ENCODE peak calls at places on chromosomes 12 and 14, in seven cellular contexts. F is stimulated activated CD8-positive, alpha-beta memory T cell treated with anti-CD3 and anti-CD28 coated beads, Interleukin-12 subunit alpha, Interleukin-12 subunit beta, amount 100 ng/mL, for 4 hours; Y is mesothelial cell of epicardium; Z is CD8-positive, alpha-beta memory T cell; M is GM19239; J is activated naive CD4-positive, alpha-beta T cell; N is fibroblast of pulmonary artery. E is an unnamed sample.

GRCh38 chr14:95741051-95741490 is 27.1 kb upstream of the TCL1A start:
- DNase-seq in F (no peak), Z (no peak), Y (peak), M (no peak), N (no peak), J (no peak), E (no peak)

GRCh38 chr14:38252066-38252710 is 3.7 kb downstream of the CLEC14A start:
- DNase-seq in Z (no peak), M (no peak), Y (no peak), J (no peak), N (no peak), F (no peak), E (no peak)

GRCh38 chr12:57124259-57124877 is 3.9 kb upstream of the LRP1 start:
- DNase-seq in Z (peak), F (peak), M (peak), Y (peak), N (peak), J (peak), E (no peak)

GRCh38 chr12:113162102-113163029 is 12.8 kb downstream of the CFAP73 start:
- DNase-seq in M (no peak), J (no peak), F (no peak), N (peak), Z (no peak), Y (no peak), E (no peak)

GRCh38 chr14:67999693-68000384 is 180.3 kb downstream of the RAD51B start:
- DNase-seq in F (no peak), Y (no peak), N (peak), M (no peak), J (no peak), Z (no peak), E (no peak)

GRCh38 chr12:70448371-70448770 is 82.3 kb downstream of the KCNMB4 start:
- DNase-seq in Y (no peak), J (no peak), M (no peak), F (no peak), Z (no peak), N (peak), E (no peak)

GRCh38 chr12:62098131-62098530 is 162.1 kb upstream of the USP15 start:
- DNase-seq in M (no peak), F (no peak), Y (no peak), Z (no peak), J (no peak), N (no peak), E (no peak)

GRCh38 chr14:73240816-73241480 is 3.6 kb downstream of the PAPLN start:
- DNase-seq in Z (no peak), N (no peak), Y (no peak), J (no peak), F (no peak), M (no peak), E (no peak)

GRCh38 chr14:30620178-30620577 is 1.9 kb upstream of the SCFD1 start:
- DNase-seq in N (peak), M (no peak), Y (no peak), Z (no peak), F (no peak), J (no peak), E (peak)

GRCh38 chr12:48198619-48198973 is 4.5 kb downstream of the OR10AD1 start:
- DNase-seq in M (no peak), N (peak), Z (no peak), Y (peak), F (no peak), J (no peak), E (no peak)

GRCh38 chr14:105899657-105900397 is 373.4 kb downstream of the TMEM121 start:
- DNase-seq in J (no peak), Z (no peak), M (no peak), N (no peak), Y (no peak), F (no peak), E (no peak)

GRCh38 chr14:95346820-95347219 is 27.1 kb upstream of the CLMN start:
- DNase-seq in Y (no peak), J (no peak), N (no peak), Z (no peak), F (no peak), M (no peak), E (no peak)

GRCh38 chr14:28577711-28578131 is 188.9 kb upstream of the FOXG1 start:
- DNase-seq in M (no peak), Y (no peak), J (no peak), F (no peak), N (peak), Z (no peak), E (no peak)

GRCh38 chr12:82694970-82695369 is 8.3 kb downstream of the TMTC2 start:
- DNase-seq in Y (no peak), M (no peak), J (no peak), Z (no peak), F (no peak), N (peak), E (no peak)

GRCh38 chr12:14902465-14902864 is 16.8 kb upstream of the MGP start:
- DNase-seq in N (no peak), M (no peak), F (no peak), Z (no peak), J (no peak), Y (no peak), E (no peak)

GRCh38 chr12:10339441-10339840 is 31.8 kb downstream of the KLRD1 start:
- DNase-seq in N (peak), Z (no peak), Y (no peak), M (no peak), J (no peak), F (no peak), E (no peak)

GRCh38 chr12:88639361-88639760 is 59.1 kb upstream of the KITLG start:
- DNase-seq in J (no peak), M (no peak), N (peak), Z (no peak), Y (no peak), F (no peak), E (no peak)

GRCh38 chr14:100975668-100976067 is 72.1 kb upstream of the RTL1 start:
- DNase-seq in N (no peak), F (no peak), Z (no peak), M (no peak), Y (no peak), J (no peak), E (no peak)

GRCh38 chr12:93819048-93819491 is 141.9 kb downstream of the CRADD start:
- DNase-seq in F (no peak), J (no peak), Y (no peak), M (no peak), Z (no peak), N (peak), E (no peak)

GRCh38 chr12:82299617-82300016 is 58.6 kb downstream of the CCDC59 start:
- DNase-seq in Y (no peak), F (no peak), J (no peak), M (no peak), N (peak), Z (no peak), E (no peak)

GRCh38 chr14:65001758-65002157 is 15.1 kb downstream of the FNTB start:
- DNase-seq in Z (no peak), J (no peak), N (no peak), F (no peak), Y (no peak), M (no peak), E (no peak)

GRCh38 chr12:110073049-110073831 is 24.9 kb upstream of the C12orf76 start:
- DNase-seq in J (peak), N (no peak), M (peak), Y (no peak), Z (no peak), F (no peak), E (no peak)

GRCh38 chr12:132606927-132607326 is 3.5 kb downstream of the LRCOL1 start:
- DNase-seq in Z (no peak), F (no peak), J (no peak), M (no peak), N (no peak), Y (no peak), E (no peak)

GRCh38 chr14:70027785-70028428 is 148.7 kb downstream of the SMOC1 start:
- DNase-seq in J (peak), Y (peak), F (peak), Z (peak), N (peak), M (peak), E (no peak)